ENCODE peak calls at places on chromosomes 11 and 22, in five cellular contexts. D is GM12878, B is prostate gland, H is hepatocyte, A is testis. M is an unnamed sample. For H3K4me1 and H3K9me3, the result is how much of the 10 kb centered on the place peaks cover.

GRCh38 chr11:112249871-112250590 is 10.6 kb downstream of the PLET1 start:
- DNase-seq in D (no peak), B (no peak), H (peak), A (no peak), M (peak)

GRCh38 chr11:64340671-64341335 is 799 bp downstream of the CCDC88B start:
- DNase-seq in D (no peak), B (no peak), H (peak), A (peak), M (no peak)

GRCh38 chr11:23540101-23540561 is 679.9 kb upstream of the CCDC179 start:
- DNase-seq in D (peak), B (no peak), H (peak), A (peak), M (no peak)

GRCh38 chr11:111186308-111186967 is 59.1 kb upstream of the POU2AF2 start:
- DNase-seq in D (no peak), B (no peak), H (no peak), A (no peak), M (no peak)

GRCh38 chr22:43151251-43152000 is at the start of gene TSPO:
- DNase-seq in D (no peak), B (peak), H (peak), A (peak), M (no peak)

GRCh38 chr11:122157540-122158173 is 41.6 kb upstream of the BLID start:
- DNase-seq in D (no peak), B (no peak), H (no peak), A (no peak), M (no peak)

GRCh38 chr11:86068138-86068861 is 584 bp downstream of the PICALM start:
- DNase-seq in D (no peak), B (peak), H (peak), A (peak), M (peak)

GRCh38 chr11:117299351-117300300 is 8.5 kb downstream of the BACE1-AS start:
- DNase-seq in D (no peak), B (no peak), H (peak), A (no peak), M (no peak)

GRCh38 chr22:42560781-42561180 is 7.0 kb downstream of the SERHL2 start:
- DNase-seq in D (no peak), B (no peak), H (no peak), A (no peak), M (no peak)

GRCh38 chr11:73322111-73322985 is 14.3 kb downstream of the ARHGEF17 start:
- DNase-seq in D (no peak), B (no peak), H (no peak), A (no peak), M (no peak)

GRCh38 chr11:2541321-2541680 is 96.5 kb downstream of the KCNQ1 start:
- DNase-seq in D (no peak), B (no peak), H (no peak), A (no peak), M (no peak)

GRCh38 chr22:19036523-19037273 is 85.5 kb downstream of the DGCR2 start:
- DNase-seq in D (no peak), B (no peak), H (no peak), A (no peak), M (no peak)

GRCh38 chr22:37995460-37995859 is 11.1 kb upstream of the SOX10 start:
- DNase-seq in D (no peak), B (no peak), H (no peak), A (no peak), M (no peak)

GRCh38 chr11:72227316-72228228 is 3.0 kb downstream of the INPPL1 start:
- DNase-seq in D (no peak), B (no peak), H (peak), A (peak), M (peak)

GRCh38 chr22:22210375-22210774 is 34.2 kb upstream of the VPREB1 start:
- DNase-seq in D (no peak), B (no peak), H (peak), A (no peak), M (no peak)

GRCh38 chr22:42283288-42284229 is 13.1 kb upstream of the TCF20 start:
- DNase-seq in D (no peak), B (no peak), H (peak), A (no peak), M (no peak)

GRCh38 chr22:28341001-28341400 is 338.6 kb downstream of the TTC28 start:
- DNase-seq in D (no peak), B (no peak), H (no peak), A (no peak), M (no peak)

GRCh38 chr22:28151241-28151640 is 232.2 kb upstream of the PITPNB start:
- DNase-seq in D (no peak), B (no peak), H (peak), A (no peak), M (no peak)

GRCh38 chr11:64516226-64516625 is 74.8 kb upstream of the SLC22A12 start:
- DNase-seq in D (no peak), B (no peak), H (no peak), A (no peak), M (no peak)

GRCh38 chr11:3090096-3090901 is 33.1 kb upstream of the CARS1 start:
- DNase-seq in D (no peak), B (no peak), H (no peak), A (no peak), M (no peak)

GRCh38 chr22:24156146-24156914 is 25.0 kb upstream of the SUSD2 start:
- DNase-seq in D (no peak), B (no peak), H (peak), A (peak), M (no peak)

GRCh38 chr22:35353318-35353717 is 27.6 kb upstream of the HMOX1 start:
- DNase-seq in D (no peak), B (no peak), H (no peak), A (no peak), M (no peak)

GRCh38 chr22:21816787-21817496 is 50.5 kb downstream of the MAPK1 start:
- DNase-seq in D (peak), B (no peak), H (peak), A (no peak), M (no peak)

GRCh38 chr22:24952837-24953293 is 349 bp downstream of the KIAA1671 start:
- DNase-seq in D (no peak), B (peak), H (peak), A (peak), M (no peak)

GRCh38 chr11:34501500-34501899 is 12.1 kb downstream of the ELF5 start:
- DNase-seq in D (no peak), B (no peak), H (peak), A (no peak), M (no peak)

GRCh38 chr11:63999349-64000025 is 13.2 kb downstream of the OTUB1 start:
- DNase-seq in D (no peak), B (peak), H (peak), A (peak), M (no peak)

GRCh38 chr22:50229370-50229769 is 15.5 kb downstream of the TUBGCP6 start:
- DNase-seq in D (no peak), B (no peak), H (no peak), A (no peak), M (no peak)

GRCh38 chr11:60875856-60876485 is 8.6 kb downstream of the ZP1 start:
- DNase-seq in D (no peak), B (no peak), H (no peak), A (no peak), M (no peak)
- H3K4me1 ChIP-seq in D (under half), B (under half), H (under half), A (under half), M (under half)

GRCh38 chr22:39992088-39992826 is 2.5 kb upstream of the FAM83F start:
- DNase-seq in D (no peak), B (no peak), H (no peak), A (no peak), M (no peak)
- H3K9me3 ChIP-seq in D (under half), B (under half), H (under half), A (under half), M (under half)

GRCh38 chr11:123194308-123195181 is 503 bp downstream of the CLMP start:
- DNase-seq in D (no peak), B (no peak), H (peak), A (no peak), M (no peak)

GRCh38 chr11:123195182-123196059 is at the start of gene CLMP:
- DNase-seq in D (no peak), B (no peak), H (peak), A (peak), M (no peak)

GRCh38 chr11:123197711-123198110 is 2.7 kb upstream of the CLMP start:
- DNase-seq in D (no peak), B (no peak), H (no peak), A (no peak), M (no peak)

GRCh38 chr11:123193742-123194141 is 1.3 kb downstream of the CLMP start:
- DNase-seq in D (no peak), B (no peak), H (no peak), A (no peak), M (no peak)

GRCh38 chr11:123196060-123196714 is 1.1 kb upstream of the CLMP start:
- DNase-seq in D (no peak), B (no peak), H (no peak), A (no peak), M (no peak)
- H3K4me1 ChIP-seq in D (under half), B (under half), H (under half), A (under half), M (under half)

DNA sequence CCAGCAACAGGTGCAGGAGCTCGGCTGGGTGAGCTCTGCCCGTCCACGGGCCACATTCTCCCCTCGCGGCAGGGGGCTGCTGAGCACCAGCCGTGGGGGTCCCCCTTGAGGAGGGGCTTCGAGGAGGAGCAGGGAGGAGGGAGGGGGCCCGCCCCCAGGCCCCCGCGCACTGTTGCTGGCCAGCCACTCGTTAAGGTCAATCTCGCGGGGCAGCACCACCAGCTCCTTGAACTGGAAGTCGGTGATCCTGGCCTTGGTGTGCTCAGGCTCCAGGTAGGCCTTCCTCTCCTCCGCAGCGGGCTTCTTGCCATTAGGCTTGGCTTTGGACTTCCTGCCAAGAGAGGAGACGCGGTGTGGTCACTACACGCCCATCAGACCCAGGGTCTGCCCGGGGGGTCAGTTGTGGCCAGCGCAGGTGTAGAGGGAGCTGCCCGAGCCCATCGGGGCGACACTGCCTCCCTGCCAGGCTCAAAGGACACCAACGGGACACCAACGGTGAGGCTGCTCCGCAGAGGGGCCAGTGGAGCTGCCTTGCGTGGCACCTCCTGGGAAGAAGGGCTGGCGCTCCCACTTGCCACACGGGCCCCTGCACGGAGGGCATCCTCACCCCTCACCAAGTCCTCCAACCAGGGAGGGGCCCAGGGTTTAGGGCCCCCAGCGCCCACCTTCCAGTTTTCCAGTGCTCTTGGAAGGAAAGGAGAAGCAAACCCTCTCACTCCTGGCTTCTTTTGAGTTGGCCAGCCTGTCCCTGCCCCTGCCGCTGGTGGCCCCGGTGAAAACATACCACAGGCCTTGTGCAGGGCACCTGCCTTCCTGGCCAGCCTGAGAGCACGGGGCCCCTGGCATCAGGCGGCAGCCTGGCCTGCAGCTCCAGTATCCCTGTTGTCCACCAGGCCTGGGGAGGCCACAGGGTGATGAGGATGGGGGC is 5.8 kb downstream of the MOB2 start:
- DNase-seq in D (no peak), B (no peak), H (no peak), A (no peak), M (no peak)
- H3K9me3 ChIP-seq in D (under half), B (under half), H (under half), A (under half), M (under half)

DNA sequence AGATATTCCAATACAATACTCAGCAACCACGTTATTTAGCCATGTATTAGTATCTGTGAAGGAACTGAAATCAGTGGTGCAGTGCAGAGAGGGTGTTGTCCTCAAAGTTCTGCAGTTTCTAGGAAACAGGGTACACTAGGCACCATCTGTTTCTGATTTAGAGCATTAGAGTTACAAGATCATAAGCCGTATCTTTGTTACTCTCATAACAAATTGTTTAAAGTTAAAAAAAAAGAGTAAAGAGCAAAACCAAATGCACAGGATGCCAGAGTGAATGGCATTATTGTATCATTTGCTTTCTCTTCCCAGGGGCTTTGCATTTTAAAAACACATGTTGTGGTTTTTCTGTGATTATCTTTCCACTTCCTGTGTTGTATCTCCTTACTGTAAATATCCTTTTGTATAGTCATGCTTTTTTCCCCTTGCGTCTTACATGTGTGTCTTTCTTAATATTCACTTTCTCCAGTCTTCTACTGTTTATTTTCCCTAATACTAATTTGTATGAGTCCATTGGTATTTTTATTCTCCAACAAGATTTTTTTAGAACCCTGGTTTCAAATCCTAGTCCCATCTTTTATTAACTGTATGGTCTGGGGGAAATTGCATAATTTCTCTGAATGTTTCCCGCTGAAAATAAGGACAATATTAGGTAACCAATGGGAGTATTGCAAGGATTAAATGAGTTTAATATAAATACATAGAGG is 15.2 kb upstream of the NUP160 start:
- DNase-seq in D (no peak), B (no peak), H (peak), A (no peak), M (no peak)
- H3K4me1 ChIP-seq in D (under half), B (under half), H (under half), A (under half), M (under half)

DNA sequence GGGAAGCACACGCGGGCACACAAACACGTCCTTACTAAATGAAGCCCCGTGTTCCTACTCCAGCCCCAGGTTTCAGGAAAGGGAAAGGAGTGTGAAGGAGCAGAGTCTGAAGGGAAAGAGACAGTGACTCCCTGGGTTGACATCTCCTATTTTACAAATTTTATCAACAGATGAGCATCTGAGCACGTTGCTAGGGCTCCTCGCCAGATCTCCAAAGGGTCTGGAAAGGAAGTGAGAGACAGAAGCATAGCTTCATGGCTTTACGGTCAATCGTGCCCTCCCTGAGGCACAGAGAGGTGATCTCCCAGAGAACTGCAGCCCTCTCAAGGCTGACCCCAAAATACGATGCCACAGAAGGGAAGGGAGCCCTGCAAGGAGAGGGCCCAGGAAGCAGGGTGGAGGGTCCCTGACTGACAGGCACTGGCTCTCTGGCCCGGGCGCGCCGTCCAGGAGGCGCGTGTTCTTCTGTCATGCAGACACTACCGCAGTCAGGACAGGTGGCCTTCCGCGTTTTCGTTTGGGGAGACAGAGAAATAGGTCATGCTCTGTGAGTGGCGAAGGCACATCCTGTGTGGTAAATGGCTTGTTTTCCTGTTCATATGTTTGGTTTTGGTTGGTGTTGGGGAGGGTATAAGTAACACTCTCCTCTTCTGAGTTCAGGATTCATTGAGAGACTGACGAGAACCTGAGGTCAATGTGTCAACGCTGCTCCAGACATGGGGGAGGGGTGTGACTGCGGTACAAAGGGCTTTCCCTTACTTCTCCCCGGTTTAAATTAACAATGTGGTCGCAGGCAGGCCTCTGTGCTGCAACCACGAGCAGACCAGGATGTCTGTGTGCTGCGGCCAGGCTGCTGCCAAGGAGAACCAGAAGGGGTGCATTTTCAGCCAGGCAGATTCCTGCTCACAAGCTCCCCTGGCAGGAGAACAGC is 813.3 kb downstream of the OPCML start:
- DNase-seq in D (no peak), B (no peak), H (no peak), A (peak), M (no peak)
- H3K9me3 ChIP-seq in D (under half), B (under half), H (under half), A (under half), M (under half)

GRCh38 chr11:75831915-75832502 is 17.0 kb downstream of the UVRAG start:
- DNase-seq in D (no peak), B (no peak), H (no peak), A (no peak), M (no peak)
- H3K4me1 ChIP-seq in D (under half), B (under half), H (under half), A (under half), M (under half)

M was measured in vagina.